ENCODE peak calls at places on chromosome 16, in five cellular contexts. Z is neural progenitor cell, X is heart left ventricle, H is lung, N is hepatocyte. J is an unnamed sample.

GRCh38 chr16:56950881-56951771 is 10.6 kb upstream of the CETP start:
- DNase-seq in H (peak; percentile 37), X (peak; percentile 74), Z (peak; percentile 77), N (peak; percentile 67), J (peak; percentile 76)

GRCh38 chr16:72419638-72420037 is 247.7 kb upstream of the PMFBP1 start:
- DNase-seq in H (no peak), Z (no peak), X (no peak), N (no peak), J (no peak)

GRCh38 chr16:56617212-56618085 is 8.1 kb upstream of the MT1E start:
- DNase-seq in N (peak; percentile 60), Z (peak; percentile 65), H (peak; percentile 81), X (peak; percentile 90), J (peak; percentile 85)

GRCh38 chr16:57038151-57038550 is 48.8 kb downstream of the NLRC5 start:
- DNase-seq in H (no peak), X (no peak), Z (no peak), N (no peak), J (no peak)

GRCh38 chr16:58733248-58733670 is 857 bp downstream of the GOT2 start:
- DNase-seq in X (no peak), Z (no peak), N (no peak), H (no peak), J (peak; percentile 24)

GRCh38 chr16:3461120-3461519 is 17.6 kb downstream of the NAA60 start:
- DNase-seq in Z (peak; percentile 68), N (no peak), X (no peak), H (no peak), J (no peak)

GRCh38 chr16:86789621-86790051 is 211.3 kb downstream of the FOXL1 start:
- DNase-seq in Z (peak; percentile 74), H (no peak), X (no peak), N (no peak), J (no peak)

GRCh38 chr16:3866703-3867431 is 13.6 kb downstream of the CREBBP start:
- DNase-seq in Z (no peak), H (no peak), N (no peak), X (no peak), J (no peak)

GRCh38 chr16:57184890-57185445 is 871 bp downstream of the PSME3IP1 start:
- DNase-seq in X (no peak), H (no peak), N (no peak), Z (peak; percentile 14), J (peak; percentile 19)

GRCh38 chr16:13171313-13171712 is 269.9 kb downstream of the SHISA9 start:
- DNase-seq in H (no peak), N (no peak), Z (peak; percentile 20), X (no peak), J (no peak)

GRCh38 chr16:55257971-55258613 is 65.9 kb upstream of the IRX6 start:
- DNase-seq in N (peak; percentile 66), Z (peak; percentile 79), H (peak; percentile 72), X (peak; percentile 64), J (peak; percentile 63)

GRCh38 chr16:56294599-56294998 is 103.3 kb downstream of the GNAO1 start:
- DNase-seq in H (no peak), N (no peak), X (no peak), Z (no peak), J (no peak)

GRCh38 chr16:3596101-3596861 is 15.1 kb downstream of the SLX4 start:
- DNase-seq in N (no peak), Z (no peak), H (no peak), X (no peak), J (no peak)

GRCh38 chr16:30121741-30122620 is 1.0 kb downstream of the MAPK3 start:
- DNase-seq in H (peak; percentile 44), Z (no peak), N (no peak), X (peak; percentile 87), J (peak; percentile 39)

GRCh38 chr16:89051521-89052166 is 42.0 kb upstream of the ACSF3 start:
- DNase-seq in N (no peak), X (peak; percentile 48), Z (no peak), H (no peak), J (no peak)

GRCh38 chr16:23990507-23990906 is 154.7 kb downstream of the PRKCB start:
- DNase-seq in N (no peak), H (no peak), Z (no peak), X (no peak), J (no peak)

GRCh38 chr16:29824589-29825144 is 4.4 kb downstream of the MVP start:
- DNase-seq in X (no peak), H (no peak), Z (no peak), N (no peak), J (peak; percentile 35)

GRCh38 chr16:53024045-53024444 is 28.7 kb downstream of the CHD9NB start:
- DNase-seq in Z (no peak), X (no peak), H (no peak), N (no peak), J (no peak)

GRCh38 chr16:86961133-86961720 is 356.0 kb downstream of the C16orf95 start:
- DNase-seq in N (no peak), H (no peak), X (no peak), Z (no peak), J (no peak)

GRCh38 chr16:22123146-22123545 is 30.8 kb downstream of the VWA3A start:
- DNase-seq in X (no peak), Z (peak; percentile 24), H (no peak), N (no peak), J (no peak)

GRCh38 chr16:65278874-65279273 is 157.0 kb upstream of the CDH11 start:
- DNase-seq in H (no peak), N (no peak), X (no peak), Z (no peak), J (no peak)

GRCh38 chr16:66486773-66487579 is 59.9 kb downstream of the BEAN1 start:
- DNase-seq in X (no peak), Z (no peak), N (peak; percentile 61), H (no peak), J (peak; percentile 33)
- H3K27ac ChIP-seq in X (no peak overlapping the region), Z (no peak overlapping the region), N (peak overlapping the region; percentile 66), H (no peak overlapping the region), J (no peak overlapping the region)

DNA sequence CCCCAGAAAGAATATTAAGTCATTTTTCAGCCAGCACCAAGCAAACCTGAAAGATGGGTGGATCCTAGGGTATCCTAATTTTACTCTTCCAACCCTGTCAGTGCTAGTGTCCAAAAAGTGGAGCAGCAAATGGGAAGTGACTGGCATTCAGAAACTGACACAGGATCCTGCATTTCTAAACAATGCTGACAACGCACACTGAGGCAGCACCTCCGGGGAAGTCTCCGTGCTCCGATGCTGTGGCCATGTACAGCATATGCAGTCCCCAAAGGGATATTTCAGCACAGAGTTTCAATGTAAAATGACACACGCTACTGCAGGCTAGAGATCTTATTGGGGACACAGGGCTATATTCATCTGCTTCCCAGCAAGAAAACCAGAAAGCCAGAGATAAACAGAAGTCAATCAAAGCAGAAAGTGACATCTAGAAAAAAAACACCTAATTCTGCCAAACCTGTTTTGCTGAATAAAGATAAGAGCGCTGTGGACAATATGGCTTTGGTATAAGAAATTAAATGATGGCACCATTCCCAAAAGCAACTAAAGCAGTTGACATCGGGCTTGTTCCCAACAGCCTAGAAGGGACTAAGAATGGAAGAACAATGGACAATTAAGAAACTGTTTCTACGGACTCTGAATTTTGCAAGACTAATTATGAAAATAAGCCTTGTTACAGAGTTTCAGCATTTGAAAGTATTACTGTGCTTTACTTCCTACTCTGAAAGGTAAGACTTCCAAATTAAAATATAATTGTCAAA is 17.2 kb downstream of the XYLT1 start:
- DNase-seq in Z (no peak), X (no peak), N (no peak), H (no peak), J (no peak)
- H3K27ac ChIP-seq in Z (no peak overlapping the region), X (no peak overlapping the region), N (no peak overlapping the region), H (no peak overlapping the region), J (no peak overlapping the region)

DNA sequence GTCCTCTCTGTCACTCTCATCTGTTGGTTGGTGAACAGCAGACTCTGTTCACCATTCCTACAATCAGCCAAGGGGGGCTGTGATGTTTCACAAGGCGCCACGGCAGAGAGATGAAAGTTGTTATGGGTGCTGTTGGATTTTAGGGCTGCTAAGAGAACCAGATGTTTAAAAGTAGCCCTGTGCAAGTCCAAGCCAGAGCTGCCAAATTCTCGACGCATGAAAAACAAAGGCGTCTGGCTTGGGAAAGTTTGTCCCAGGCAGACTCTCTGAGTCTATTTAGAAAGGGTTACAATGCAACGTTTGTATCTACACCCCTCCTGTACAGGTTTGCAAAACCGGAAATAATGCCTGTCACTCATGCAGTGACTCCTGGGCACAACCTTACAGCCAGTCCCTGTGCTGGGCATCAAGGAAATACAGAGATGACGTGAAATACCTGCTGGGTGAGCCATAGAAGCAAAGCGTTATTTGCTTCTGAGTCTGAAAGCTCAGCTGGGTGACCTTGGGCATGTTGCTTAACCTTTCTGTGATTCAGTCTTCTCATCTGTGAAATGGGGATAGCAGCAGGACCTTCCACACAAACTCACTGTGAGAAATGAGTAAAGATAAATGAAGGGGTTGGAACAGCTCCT is 74.8 kb downstream of the XYLT1 start:
- DNase-seq in N (no peak), Z (no peak), X (no peak), H (no peak), J (peak; percentile 65)
- H3K27ac ChIP-seq in N (peak overlapping the region; percentile 11), Z (no peak overlapping the region), X (no peak overlapping the region), H (no peak overlapping the region), J (peak overlapping the region; percentile 82)

DNA sequence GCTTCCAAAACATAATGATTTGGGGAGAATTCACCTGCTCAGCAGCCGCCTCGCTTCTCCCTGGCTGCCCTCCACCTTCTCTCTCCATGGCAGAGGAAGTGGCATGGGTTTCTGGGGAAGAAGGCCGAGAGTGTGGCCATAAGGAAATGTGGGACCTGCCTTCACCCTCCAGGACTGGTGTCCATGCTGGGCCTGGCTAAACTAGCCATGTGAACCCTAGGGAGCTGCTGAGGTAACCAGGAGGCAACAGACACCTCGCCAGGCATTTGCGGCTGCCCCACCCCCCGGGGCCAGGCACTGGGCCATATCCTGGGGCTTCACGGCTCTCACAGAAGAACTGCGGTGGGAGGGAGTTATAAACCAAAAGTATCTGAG is 9.9 kb upstream of the CMTM4 start:
- DNase-seq in X (no peak), N (no peak), H (peak; percentile 37), Z (no peak), J (no peak)
- H3K27ac ChIP-seq in X (peak overlapping the region; percentile 65), N (no peak overlapping the region), H (no peak overlapping the region), Z (no peak overlapping the region), J (no peak overlapping the region)

GRCh38 chr16:85195884-85196816 is 83.9 kb upstream of the CIBAR2 start:
- DNase-seq in H (no peak), Z (no peak), N (no peak), X (no peak), J (peak; percentile 74)
- H3K27ac ChIP-seq in H (peak overlapping the region; percentile 4), Z (no peak overlapping the region), N (peak overlapping the region; percentile 63), X (peak overlapping the region; percentile 43), J (peak overlapping the region; percentile 68)

GRCh38 chr16:25107466-25107792 is 4.1 kb upstream of the LCMT1 start:
- DNase-seq in Z (no peak), X (no peak), H (no peak), N (no peak), J (peak; percentile 18)
- H3K27ac ChIP-seq in Z (no peak overlapping the region), X (peak overlapping the region; percentile 90), H (peak overlapping the region; percentile 94), N (peak overlapping the region; percentile 29), J (peak overlapping the region; percentile 77)

DNA sequence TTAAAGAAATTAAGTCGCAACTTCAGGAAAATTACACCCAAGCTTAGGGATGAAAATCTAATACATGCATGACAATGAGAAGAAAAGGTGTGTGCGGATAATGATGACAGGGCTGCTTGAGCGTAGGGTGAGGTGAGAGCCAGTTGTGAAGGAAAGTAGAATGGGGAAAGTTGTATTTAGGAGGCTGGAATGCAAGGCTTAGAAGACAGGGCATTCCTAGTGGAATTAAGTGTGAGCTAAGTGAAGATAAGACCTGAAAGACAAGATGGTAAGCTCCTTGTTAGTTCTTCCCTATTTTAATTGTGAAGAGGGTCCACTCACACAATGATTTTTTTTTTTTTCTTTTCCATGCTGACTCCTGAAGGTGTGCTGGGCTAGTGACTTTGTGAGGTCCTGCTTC is 519.5 kb upstream of the SALL1 start:
- DNase-seq in Z (peak; percentile 72), X (no peak), H (no peak), N (no peak), J (no peak)
- H3K27ac ChIP-seq in Z (peak overlapping the region; percentile 81), X (no peak overlapping the region), H (no peak overlapping the region), N (no peak overlapping the region), J (no peak overlapping the region)

GRCh38 chr16:988465-989353 is 7.1 kb downstream of the SOX8 start:
- DNase-seq in N (no peak), Z (no peak), H (no peak), X (no peak), J (no peak)
- H3K27ac ChIP-seq in N (no peak overlapping the region), Z (no peak overlapping the region), H (no peak overlapping the region), X (no peak overlapping the region), J (no peak overlapping the region)